ENCODE peak calls at places on chromosomes 6 and 20, in seven cellular contexts. One of them, this sample, is unnamed.
A peak's percentile ranks its signal among the peaks of the same experiment; 100 is the strongest.

GRCh38 chr6:53718597-53719460 is 53.3 kb upstream of the KLHL31 start:
- DNase-seq in IMR-90: peak; percentile 75
- DNase-seq in pancreas: no peak
- DNase-seq in brain microvascular endothelial cell: peak; percentile 49
- DNase-seq in activated CD8-positive, alpha-beta T cell treated with anti-CD3 and anti-CD28 coated beads for 36 hours: peak; percentile 52
- DNase-seq in mammary epithelial cell: peak; percentile 59
- DNase-seq in left ventricle myocardium inferior: no peak
- DNase-seq in this sample: peak; percentile 64

GRCh38 chr20:2688041-2688591 is 4.5 kb upstream of the EBF4 start:
- DNase-seq in IMR-90: peak; percentile 29
- DNase-seq in left ventricle myocardium inferior: peak; percentile 36
- DNase-seq in brain microvascular endothelial cell: peak; percentile 48
- DNase-seq in activated CD8-positive, alpha-beta T cell treated with anti-CD3 and anti-CD28 coated beads for 36 hours: peak; percentile 94
- DNase-seq in pancreas: no peak
- DNase-seq in mammary epithelial cell: no peak
- DNase-seq in this sample: peak; percentile 4

GRCh38 chr6:143531720-143532504 is 20.4 kb upstream of the FUCA2 start:
- DNase-seq in pancreas: no peak
- DNase-seq in left ventricle myocardium inferior: no peak
- DNase-seq in brain microvascular endothelial cell: no peak
- DNase-seq in mammary epithelial cell: no peak
- DNase-seq in activated CD8-positive, alpha-beta T cell treated with anti-CD3 and anti-CD28 coated beads for 36 hours: peak; percentile 35
- DNase-seq in IMR-90: no peak
- DNase-seq in this sample: no peak

GRCh38 chr6:57216235-57217101 is 5.6 kb downstream of the RAB23 start:
- DNase-seq in mammary epithelial cell: peak; percentile 61
- DNase-seq in pancreas: no peak
- DNase-seq in left ventricle myocardium inferior: no peak
- DNase-seq in IMR-90: peak; percentile 28
- DNase-seq in activated CD8-positive, alpha-beta T cell treated with anti-CD3 and anti-CD28 coated beads for 36 hours: no peak
- DNase-seq in brain microvascular endothelial cell: no peak
- DNase-seq in this sample: no peak

GRCh38 chr6:81749704-81750103 is 2.8 kb downstream of the TENT5A start:
- DNase-seq in IMR-90: no peak
- DNase-seq in left ventricle myocardium inferior: no peak
- DNase-seq in pancreas: no peak
- DNase-seq in brain microvascular endothelial cell: no peak
- DNase-seq in activated CD8-positive, alpha-beta T cell treated with anti-CD3 and anti-CD28 coated beads for 36 hours: no peak
- DNase-seq in mammary epithelial cell: no peak
- DNase-seq in this sample: no peak

GRCh38 chr6:28947831-28948270 is 24.1 kb upstream of the TRIM27 start:
- DNase-seq in brain microvascular endothelial cell: peak; percentile 33
- DNase-seq in IMR-90: peak; percentile 59
- DNase-seq in left ventricle myocardium inferior: no peak
- DNase-seq in activated CD8-positive, alpha-beta T cell treated with anti-CD3 and anti-CD28 coated beads for 36 hours: no peak
- DNase-seq in pancreas: no peak
- DNase-seq in mammary epithelial cell: peak; percentile 67
- DNase-seq in this sample: no peak

GRCh38 chr6:164021589-164022290 is 607.2 kb downstream of the QKI start:
- DNase-seq in IMR-90: no peak
- DNase-seq in pancreas: no peak
- DNase-seq in activated CD8-positive, alpha-beta T cell treated with anti-CD3 and anti-CD28 coated beads for 36 hours: no peak
- DNase-seq in left ventricle myocardium inferior: no peak
- DNase-seq in mammary epithelial cell: no peak
- DNase-seq in brain microvascular endothelial cell: no peak
- DNase-seq in this sample: no peak

GRCh38 chr6:51161752-51162151 is 343.1 kb downstream of the TFAP2B start:
- DNase-seq in left ventricle myocardium inferior: no peak
- DNase-seq in mammary epithelial cell: no peak
- DNase-seq in pancreas: no peak
- DNase-seq in brain microvascular endothelial cell: no peak
- DNase-seq in activated CD8-positive, alpha-beta T cell treated with anti-CD3 and anti-CD28 coated beads for 36 hours: no peak
- DNase-seq in IMR-90: no peak
- DNase-seq in this sample: no peak

GRCh38 chr6:139029470-139030210 is 1.1 kb downstream of the ABRACL start:
- DNase-seq in left ventricle myocardium inferior: peak; percentile 64
- DNase-seq in mammary epithelial cell: peak; percentile 19
- DNase-seq in pancreas: peak; percentile 80
- DNase-seq in brain microvascular endothelial cell: peak; percentile 26
- DNase-seq in IMR-90: peak; percentile 59
- DNase-seq in activated CD8-positive, alpha-beta T cell treated with anti-CD3 and anti-CD28 coated beads for 36 hours: peak; percentile 48
- DNase-seq in this sample: no peak

GRCh38 chr20:33789858-33790182 is 21.3 kb upstream of the CHMP4B start:
- DNase-seq in brain microvascular endothelial cell: no peak
- DNase-seq in activated CD8-positive, alpha-beta T cell treated with anti-CD3 and anti-CD28 coated beads for 36 hours: no peak
- DNase-seq in mammary epithelial cell: no peak
- DNase-seq in left ventricle myocardium inferior: no peak
- DNase-seq in pancreas: no peak
- DNase-seq in IMR-90: no peak
- DNase-seq in this sample: no peak

GRCh38 chr20:62141397-62142251 is 1.6 kb downstream of the PSMA7 start:
- DNase-seq in mammary epithelial cell: peak; percentile 51
- DNase-seq in IMR-90: peak; percentile 38
- DNase-seq in brain microvascular endothelial cell: no peak
- DNase-seq in activated CD8-positive, alpha-beta T cell treated with anti-CD3 and anti-CD28 coated beads for 36 hours: peak; percentile 51
- DNase-seq in left ventricle myocardium inferior: no peak
- DNase-seq in pancreas: peak; percentile 58
- DNase-seq in this sample: no peak
- TF ChIP-seq CTCF in mammary epithelial cell: peak; percentile 9
- TF ChIP-seq CTCF in IMR-90: peak; percentile 38
- TF ChIP-seq CTCF in brain microvascular endothelial cell: peak; percentile 63
- TF ChIP-seq CTCF in activated CD8-positive, alpha-beta T cell treated with anti-CD3 and anti-CD28 coated beads for 36 hours: no peak
- TF ChIP-seq CTCF in left ventricle myocardium inferior: peak; percentile 40
- TF ChIP-seq CTCF in pancreas: no peak
- TF ChIP-seq CTCF in this sample: peak; percentile 34

DNA sequence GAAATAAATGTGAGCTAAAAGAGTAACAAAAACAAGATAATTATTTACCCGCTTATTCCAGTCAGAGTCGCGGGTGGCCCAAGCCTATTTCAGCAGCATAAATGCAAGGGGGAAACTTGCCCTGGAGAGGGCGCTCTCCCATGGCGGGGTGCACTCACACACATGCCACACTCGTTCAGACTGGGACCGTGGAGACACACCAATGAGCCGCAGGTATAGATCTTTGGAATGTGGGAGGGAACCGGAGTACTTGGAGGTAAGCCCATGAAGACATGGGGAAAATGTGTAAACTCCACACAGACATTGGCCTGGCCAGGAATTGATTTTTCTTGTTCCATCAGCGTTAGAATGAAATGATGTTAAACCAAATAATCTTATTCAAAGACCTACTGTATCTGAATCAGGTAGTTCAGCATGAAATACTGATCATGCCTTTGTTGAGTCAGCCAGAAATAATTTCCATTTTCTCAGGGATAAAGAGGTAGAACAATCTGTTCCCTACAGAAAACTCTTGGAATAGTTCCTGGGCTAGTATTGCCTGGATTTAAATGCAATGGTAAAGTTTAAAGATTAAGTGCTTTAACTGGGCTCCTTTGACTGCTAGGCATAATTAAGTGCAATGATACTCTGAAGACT is 191.5 kb downstream of the MCHR2 start:
- DNase-seq in left ventricle myocardium inferior: no peak
- DNase-seq in activated CD8-positive, alpha-beta T cell treated with anti-CD3 and anti-CD28 coated beads for 36 hours: peak; percentile 7
- DNase-seq in mammary epithelial cell: peak; percentile 29
- DNase-seq in IMR-90: no peak
- DNase-seq in brain microvascular endothelial cell: no peak
- DNase-seq in pancreas: no peak
- DNase-seq in this sample: no peak
- TF ChIP-seq CTCF in left ventricle myocardium inferior: no peak
- TF ChIP-seq CTCF in activated CD8-positive, alpha-beta T cell treated with anti-CD3 and anti-CD28 coated beads for 36 hours: no peak
- TF ChIP-seq CTCF in mammary epithelial cell: peak; percentile 29
- TF ChIP-seq CTCF in IMR-90: no peak
- TF ChIP-seq CTCF in brain microvascular endothelial cell: no peak
- TF ChIP-seq CTCF in pancreas: no peak
- TF ChIP-seq CTCF in this sample: peak; percentile 32

DNA sequence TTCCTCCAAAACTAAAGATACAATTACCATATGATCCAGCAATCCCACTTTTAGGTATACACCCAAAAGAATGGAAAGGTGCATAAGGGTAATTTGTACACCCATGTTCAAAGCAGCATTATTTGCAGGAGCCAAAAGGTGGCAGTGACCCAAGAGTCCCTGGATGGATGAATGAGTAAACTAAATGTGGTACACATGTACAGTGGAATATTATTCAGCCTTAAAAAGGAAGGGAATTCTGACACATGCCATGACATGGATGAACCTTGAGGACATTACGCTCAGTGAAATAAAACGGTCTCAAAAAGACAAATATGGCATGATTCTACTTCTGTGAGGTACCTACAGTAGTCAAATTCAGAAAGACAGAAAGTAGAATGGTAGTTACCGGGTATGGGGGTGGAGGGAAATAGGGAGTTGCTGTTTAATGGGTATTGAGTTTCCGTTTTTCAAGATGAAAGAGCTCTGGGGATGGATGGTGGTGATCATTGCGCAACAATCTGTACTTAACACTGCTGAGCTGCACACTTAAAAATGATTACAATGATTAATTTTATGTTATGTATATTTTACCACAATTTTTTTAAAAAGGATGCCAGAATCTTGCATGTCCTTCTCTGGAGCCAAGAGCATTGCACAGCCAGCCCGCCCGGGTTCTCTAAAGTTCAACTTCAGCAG is 518.9 kb upstream of the JARID2 start:
- DNase-seq in left ventricle myocardium inferior: no peak
- DNase-seq in activated CD8-positive, alpha-beta T cell treated with anti-CD3 and anti-CD28 coated beads for 36 hours: no peak
- DNase-seq in brain microvascular endothelial cell: no peak
- DNase-seq in IMR-90: peak; percentile 23
- DNase-seq in pancreas: no peak
- DNase-seq in mammary epithelial cell: no peak
- DNase-seq in this sample: no peak
- TF ChIP-seq CTCF in left ventricle myocardium inferior: no peak
- TF ChIP-seq CTCF in activated CD8-positive, alpha-beta T cell treated with anti-CD3 and anti-CD28 coated beads for 36 hours: no peak
- TF ChIP-seq CTCF in brain microvascular endothelial cell: no peak
- TF ChIP-seq CTCF in IMR-90: no peak
- TF ChIP-seq CTCF in pancreas: no peak
- TF ChIP-seq CTCF in mammary epithelial cell: no peak
- TF ChIP-seq CTCF in this sample: no peak

GRCh38 chr20:43231829-43232228 is 42.1 kb upstream of the PTPRT start:
- DNase-seq in IMR-90: no peak
- DNase-seq in activated CD8-positive, alpha-beta T cell treated with anti-CD3 and anti-CD28 coated beads for 36 hours: no peak
- DNase-seq in pancreas: no peak
- DNase-seq in brain microvascular endothelial cell: no peak
- DNase-seq in mammary epithelial cell: no peak
- DNase-seq in left ventricle myocardium inferior: no peak
- DNase-seq in this sample: no peak

GRCh38 chr20:43238833-43239232 is 49.1 kb upstream of the PTPRT start:
- DNase-seq in pancreas: no peak
- DNase-seq in activated CD8-positive, alpha-beta T cell treated with anti-CD3 and anti-CD28 coated beads for 36 hours: no peak
- DNase-seq in brain microvascular endothelial cell: no peak
- DNase-seq in IMR-90: no peak
- DNase-seq in left ventricle myocardium inferior: no peak
- DNase-seq in mammary epithelial cell: no peak
- DNase-seq in this sample: no peak

GRCh38 chr20:43241057-43241702 is 51.5 kb upstream of the PTPRT start:
- DNase-seq in mammary epithelial cell: no peak
- DNase-seq in brain microvascular endothelial cell: no peak
- DNase-seq in left ventricle myocardium inferior: no peak
- DNase-seq in activated CD8-positive, alpha-beta T cell treated with anti-CD3 and anti-CD28 coated beads for 36 hours: no peak
- DNase-seq in IMR-90: no peak
- DNase-seq in pancreas: no peak
- DNase-seq in this sample: no peak

GRCh38 chr20:43237651-43238050 is 47.9 kb upstream of the PTPRT start:
- DNase-seq in IMR-90: no peak
- DNase-seq in pancreas: no peak
- DNase-seq in activated CD8-positive, alpha-beta T cell treated with anti-CD3 and anti-CD28 coated beads for 36 hours: no peak
- DNase-seq in mammary epithelial cell: no peak
- DNase-seq in left ventricle myocardium inferior: no peak
- DNase-seq in brain microvascular endothelial cell: no peak
- DNase-seq in this sample: no peak

DNA sequence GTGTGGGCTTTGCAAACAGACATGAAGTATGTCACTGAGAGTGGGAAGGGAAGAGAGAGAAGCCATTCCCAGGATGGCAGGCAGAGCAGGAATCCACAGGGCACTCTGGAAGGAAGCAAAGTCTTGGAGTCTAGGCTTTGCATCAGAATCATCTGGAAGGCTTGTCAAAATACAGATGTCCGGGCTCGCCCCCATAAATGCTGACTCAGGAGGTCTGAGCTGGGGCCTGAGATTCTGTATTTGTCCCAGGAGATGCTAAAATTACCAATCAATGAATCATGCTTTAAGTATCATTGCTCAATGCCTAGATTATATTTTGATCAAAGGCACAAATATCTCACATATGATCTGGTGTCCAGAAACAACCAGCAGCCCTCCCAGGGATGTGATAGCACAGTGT is 46.3 kb upstream of the PTPRT start:
- DNase-seq in pancreas: no peak
- DNase-seq in brain microvascular endothelial cell: no peak
- DNase-seq in IMR-90: no peak
- DNase-seq in left ventricle myocardium inferior: no peak
- DNase-seq in activated CD8-positive, alpha-beta T cell treated with anti-CD3 and anti-CD28 coated beads for 36 hours: no peak
- DNase-seq in mammary epithelial cell: no peak
- DNase-seq in this sample: no peak
- TF ChIP-seq CTCF in pancreas: no peak
- TF ChIP-seq CTCF in brain microvascular endothelial cell: no peak
- TF ChIP-seq CTCF in IMR-90: no peak
- TF ChIP-seq CTCF in left ventricle myocardium inferior: no peak
- TF ChIP-seq CTCF in activated CD8-positive, alpha-beta T cell treated with anti-CD3 and anti-CD28 coated beads for 36 hours: no peak
- TF ChIP-seq CTCF in mammary epithelial cell: no peak
- TF ChIP-seq CTCF in this sample: no peak

DNA sequence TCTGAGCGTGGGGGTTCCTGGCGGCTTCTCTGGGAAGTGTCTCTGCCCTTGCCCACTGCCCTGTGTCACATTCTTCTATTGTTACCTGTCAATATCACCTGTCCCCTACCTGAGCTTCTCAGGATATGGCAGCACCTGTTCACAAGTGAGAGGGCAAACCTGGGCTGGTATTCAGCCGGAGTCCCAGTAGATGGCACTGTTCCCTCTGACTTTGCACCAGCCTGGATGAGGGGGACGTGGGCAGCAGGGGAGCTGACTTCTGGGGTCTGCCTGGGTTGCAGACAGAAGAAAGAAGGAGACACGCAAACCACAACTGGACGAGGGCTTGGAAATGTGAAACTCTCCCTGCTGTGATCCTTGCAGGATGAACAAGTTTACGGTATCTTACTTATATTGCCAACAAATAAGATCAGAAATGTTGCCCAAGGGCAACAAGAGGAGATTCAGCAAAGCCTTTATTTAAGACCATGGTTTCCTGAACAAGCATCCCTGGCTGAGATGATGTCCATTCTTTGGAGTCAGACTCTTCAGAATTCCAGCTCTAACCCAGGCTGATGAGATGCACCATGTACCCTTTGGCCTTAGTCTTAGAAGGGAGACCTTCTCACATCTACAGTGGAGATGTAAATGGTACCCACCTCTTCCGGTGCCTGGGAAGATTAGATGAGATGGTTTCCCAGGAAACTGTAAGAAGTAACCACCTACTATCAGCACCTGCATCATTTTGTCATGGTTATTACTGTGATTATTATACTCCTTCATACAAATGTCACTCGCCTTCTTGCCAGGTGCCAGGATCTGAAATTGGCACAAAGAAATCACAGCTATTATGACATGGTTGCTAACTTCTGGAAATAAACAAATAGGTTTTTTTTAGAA is 400.0 kb upstream of the CDH4 start:
- DNase-seq in mammary epithelial cell: no peak
- DNase-seq in activated CD8-positive, alpha-beta T cell treated with anti-CD3 and anti-CD28 coated beads for 36 hours: peak; percentile 20
- DNase-seq in brain microvascular endothelial cell: no peak
- DNase-seq in pancreas: no peak
- DNase-seq in IMR-90: no peak
- DNase-seq in left ventricle myocardium inferior: no peak
- DNase-seq in this sample: no peak
- TF ChIP-seq CTCF in mammary epithelial cell: peak; percentile 69
- TF ChIP-seq CTCF in activated CD8-positive, alpha-beta T cell treated with anti-CD3 and anti-CD28 coated beads for 36 hours: peak; percentile 35
- TF ChIP-seq CTCF in brain microvascular endothelial cell: peak; percentile 73
- TF ChIP-seq CTCF in pancreas: no peak
- TF ChIP-seq CTCF in IMR-90: peak; percentile 25
- TF ChIP-seq CTCF in left ventricle myocardium inferior: peak; percentile 55
- TF ChIP-seq CTCF in this sample: peak; percentile 20